ENCODE peak calls at places on chromosome 14, in nine cellular contexts. V, J, D, A, I, R, F, B and E are unnamed samples.
A peak's percentile ranks its signal among the peaks of the same experiment; 100 is the strongest.

GRCh38 chr14:27077181-27077738 is 479.4 kb upstream of the NOVA1 start:
- DNase-seq in V (no peak), J (no peak), D (no peak), A (no peak), I (no peak), R (no peak), F (no peak), B (no peak), E (no peak)

GRCh38 chr14:87407344-87407743 is 585.6 kb downstream of the GALC start:
- DNase-seq in V (no peak), J (no peak), D (no peak), A (no peak), I (no peak), R (no peak), F (no peak), B (no peak), E (no peak)

GRCh38 chr14:22375321-22375930 is 213.6 kb downstream of the DAD1 start:
- DNase-seq in V (no peak), J (peak; percentile 74), D (no peak), A (no peak), I (no peak), R (no peak), F (no peak), B (no peak), E (no peak)

GRCh38 chr14:96363751-96364336 is 518 bp downstream of the GSKIP start:
- DNase-seq in V (no peak), J (peak; percentile 69), D (no peak), A (peak; percentile 67), I (peak; percentile 60), R (no peak), F (peak; percentile 71), B (peak; percentile 56), E (no peak)

GRCh38 chr14:24255931-24256696 is 6.9 kb downstream of the TGM1 start:
- DNase-seq in V (no peak), J (no peak), D (no peak), A (no peak), I (no peak), R (no peak), F (no peak), B (no peak), E (no peak)

GRCh38 chr14:73753887-73754880 is 40.0 kb upstream of the PNMA1 start:
- DNase-seq in V (no peak), J (peak; percentile 38), D (peak; percentile 43), A (no peak), I (no peak), R (no peak), F (peak; percentile 82), B (no peak), E (no peak)

GRCh38 chr14:73238262-73238852 is 1.1 kb downstream of the PAPLN start:
- DNase-seq in V (no peak), J (peak; percentile 89), D (no peak), A (no peak), I (no peak), R (peak; percentile 14), F (no peak), B (no peak), E (no peak)

GRCh38 chr14:63642229-63642611 is 549 bp upstream of the WDR89 start:
- DNase-seq in V (peak; percentile 33), J (peak; percentile 97), D (peak; percentile 93), A (peak; percentile 80), I (peak; percentile 88), R (peak; percentile 63), F (peak; percentile 80), B (peak; percentile 82), E (peak; percentile 73)

GRCh38 chr14:70904376-70904775 is 2.9 kb upstream of the PCNX1 start:
- DNase-seq in V (no peak), J (no peak), D (no peak), A (no peak), I (no peak), R (no peak), F (no peak), B (no peak), E (no peak)

GRCh38 chr14:70789361-70789760 is 20.0 kb downstream of the MAP3K9 start:
- DNase-seq in V (no peak), J (peak; percentile 43), D (no peak), A (no peak), I (peak; percentile 68), R (no peak), F (peak; percentile 72), B (no peak), E (no peak)

GRCh38 chr14:104800600-104801283 is at the start of gene ZBTB42:
- DNase-seq in V (no peak), J (peak; percentile 54), D (peak; percentile 73), A (peak; percentile 95), I (peak; percentile 84), R (no peak), F (peak; percentile 89), B (peak; percentile 93), E (no peak)

GRCh38 chr14:21428930-21429329 is 27.0 kb downstream of the CHD8 start:
- DNase-seq in V (peak; percentile 29), J (no peak), D (no peak), A (peak; percentile 76), I (no peak), R (no peak), F (no peak), B (peak; percentile 73), E (no peak)

GRCh38 chr14:36281309-36281708 is 39.1 kb downstream of the MBIP start:
- DNase-seq in V (no peak), J (peak; percentile 21), D (no peak), A (no peak), I (no peak), R (no peak), F (no peak), B (no peak), E (peak; percentile 48)

GRCh38 chr14:93964281-93964680 is 12.1 kb downstream of the ASB2 start:
- DNase-seq in V (no peak), J (no peak), D (no peak), A (no peak), I (no peak), R (no peak), F (no peak), B (no peak), E (no peak)

GRCh38 chr14:32513571-32514009 is 184.5 kb downstream of the AKAP6 start:
- DNase-seq in V (no peak), J (peak; percentile 33), D (no peak), A (no peak), I (no peak), R (no peak), F (no peak), B (no peak), E (no peak)

GRCh38 chr14:104878582-104878981 is 13.5 kb downstream of the CEP170B start:
- DNase-seq in V (peak; percentile 4), J (no peak), D (no peak), A (no peak), I (no peak), R (no peak), F (no peak), B (no peak), E (no peak)

GRCh38 chr14:59017285-59017965 is 171.0 kb upstream of the DAAM1 start:
- DNase-seq in V (no peak), J (no peak), D (no peak), A (no peak), I (no peak), R (no peak), F (no peak), B (no peak), E (no peak)

GRCh38 chr14:93375673-93376156 is 28.7 kb downstream of the COX8C start:
- DNase-seq in V (no peak), J (no peak), D (no peak), A (no peak), I (no peak), R (no peak), F (no peak), B (no peak), E (no peak)

GRCh38 chr14:67815573-67816235 is 686 bp downstream of the ZFYVE26 start:
- DNase-seq in V (no peak), J (peak; percentile 47), D (no peak), A (no peak), I (no peak), R (no peak), F (no peak), B (no peak), E (no peak)

DNA sequence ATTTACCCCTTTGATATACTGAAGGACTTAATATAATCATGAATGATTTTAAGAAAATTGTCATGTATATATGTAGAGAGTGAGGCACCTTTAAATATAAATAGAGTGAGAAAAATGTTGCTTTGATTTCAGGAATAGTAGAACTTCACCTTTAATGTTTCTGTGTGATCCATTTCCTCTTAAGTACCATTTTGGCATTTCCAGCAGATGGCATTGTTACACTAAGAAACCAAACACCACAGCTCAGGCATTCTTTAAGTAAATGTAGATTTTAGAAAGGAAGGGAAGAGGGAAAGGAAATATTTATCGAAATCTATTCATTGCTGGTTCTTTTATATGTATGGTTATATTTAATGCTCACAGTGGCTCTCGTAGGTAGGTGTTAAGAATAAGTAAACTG is 556.7 kb upstream of the FBXO33 start:
- DNase-seq in V (no peak), J (peak; percentile 40), D (peak; percentile 1), A (no peak), I (no peak), R (no peak), F (no peak), B (no peak), E (peak; percentile 20)
- H3K27ac ChIP-seq in V (no peak overlapping the region), J (no peak overlapping the region), D (no peak overlapping the region), A (no peak overlapping the region), I (no peak overlapping the region), R (no peak overlapping the region), F (no peak overlapping the region), B (no peak overlapping the region), E (no peak overlapping the region)

GRCh38 chr14:55968741-55969140 is 149.5 kb upstream of the PELI2 start:
- DNase-seq in V (no peak), J (peak; percentile 58), D (no peak), A (peak; percentile 31), I (no peak), R (no peak), F (no peak), B (no peak), E (no peak)
- H3K4me1 ChIP-seq in V (no peaks in the 10 kb centered on the region), J (no peaks in the 10 kb centered on the region), D (no peaks in the 10 kb centered on the region), A (no peaks in the 10 kb centered on the region), I (no peaks in the 10 kb centered on the region), R (peaks cover under 1% of the 10 kb centered on the region), F (no peaks in the 10 kb centered on the region), B (no peaks in the 10 kb centered on the region), E (no peaks in the 10 kb centered on the region)

DNA sequence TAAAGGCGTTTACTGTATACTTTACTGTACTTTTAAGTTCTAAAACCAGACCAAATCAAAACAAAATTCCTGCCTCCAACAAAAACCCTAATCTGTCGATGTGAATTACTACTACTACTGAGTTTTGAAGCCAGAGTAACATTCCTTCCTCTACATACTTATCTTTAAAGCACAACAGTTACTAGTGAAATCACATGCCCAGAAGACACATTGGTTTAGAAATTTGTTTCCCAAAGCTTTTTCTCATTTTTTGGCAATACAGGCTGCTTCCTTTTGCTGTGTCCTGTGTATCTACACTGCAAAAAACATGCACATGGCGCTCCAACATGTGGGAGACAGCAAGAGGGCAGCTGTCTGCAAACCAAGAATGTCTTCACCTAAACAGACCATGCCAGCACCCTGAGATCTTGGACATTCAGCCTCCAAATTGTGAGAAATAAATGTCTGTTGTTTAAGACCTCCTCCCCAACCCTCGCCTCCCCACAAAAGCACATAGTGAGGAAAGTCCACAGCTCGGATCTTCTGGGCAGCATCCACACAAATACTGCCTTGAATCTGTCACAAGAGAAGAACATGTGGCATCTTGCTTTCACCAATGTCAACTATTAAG is 21.1 kb downstream of the SETD3 start:
- DNase-seq in V (no peak), J (no peak), D (no peak), A (no peak), I (no peak), R (no peak), F (no peak), B (no peak), E (no peak)
- H3K36me3 ChIP-seq in V (peaks cover 96% of the 10 kb centered on the region), J (peaks cover 46% of the 10 kb centered on the region), D (peaks cover 37% of the 10 kb centered on the region), A (peaks cover 18% of the 10 kb centered on the region), I (peaks cover 25% of the 10 kb centered on the region), R (peaks cover 82% of the 10 kb centered on the region), F (peaks cover 55% of the 10 kb centered on the region), B (no peaks in the 10 kb centered on the region), E (peaks cover 6% of the 10 kb centered on the region)

GRCh38 chr14:61178226-61179060 is 102.7 kb downstream of the TMEM30B start:
- DNase-seq in V (no peak), J (peak; percentile 92), D (no peak), A (no peak), I (no peak), R (no peak), F (no peak), B (no peak), E (no peak)
- H3K27ac ChIP-seq in V (no peak overlapping the region), J (no peak overlapping the region), D (no peak overlapping the region), A (peak overlapping the region; percentile 38), I (peak overlapping the region; percentile 49), R (peak overlapping the region; percentile 76), F (no peak overlapping the region), B (no peak overlapping the region), E (no peak overlapping the region)